ENCODE peak calls at places on chromosomes 1 and 21, in eight cellular contexts. E is endothelial cell of umbilical vein, X is heart left ventricle, J is tibial nerve, N is OCI-LY7, A is HCT116, U is IMR-90, D is Peyer's patch. L is an unnamed sample. For H3K36me3, the result is how much of the 10 kb centered on the place peaks cover.

GRCh38 chr1:158013840-158014520 is 20.5 kb downstream of the KIRREL1 start:
- DNase-seq in N (no peak), A (no peak), U (peak), J (no peak), E (no peak), D (no peak), X (no peak), L (no peak)

GRCh38 chr1:14672030-14672429 is 73.5 kb downstream of the KAZN start:
- DNase-seq in A (no peak), E (no peak), J (no peak), N (peak), U (no peak), X (no peak), D (no peak), L (no peak)

GRCh38 chr1:54835131-54835898 is 34.2 kb upstream of the TTC22 start:
- DNase-seq in A (no peak), E (no peak), N (no peak), U (no peak), J (no peak), D (no peak), X (no peak), L (no peak)

GRCh38 chr1:184558691-184559090 is 171.9 kb downstream of the C1orf21 start:
- DNase-seq in A (no peak), X (no peak), D (no peak), E (no peak), N (no peak), U (no peak), J (no peak), L (peak)

GRCh38 chr1:80392529-80392928 is 1386.0 kb upstream of the ADGRL4 start:
- DNase-seq in U (no peak), J (no peak), N (no peak), X (no peak), E (peak), D (no peak), A (no peak), L (peak)

GRCh38 chr1:161182214-161182613 is 4.9 kb upstream of the B4GALT3 start:
- DNase-seq in U (peak), J (no peak), A (no peak), D (peak), N (no peak), E (no peak), X (no peak), L (peak)

GRCh38 chr1:68917456-68917855 is 420.6 kb upstream of the DEPDC1 start:
- DNase-seq in X (no peak), U (no peak), N (no peak), D (no peak), E (no peak), J (no peak), A (no peak), L (no peak)

GRCh38 chr1:217135987-217136894 is 413.0 kb upstream of the ESRRG start:
- DNase-seq in D (no peak), U (no peak), N (no peak), E (no peak), X (no peak), J (no peak), A (no peak), L (no peak)

GRCh38 chr1:247392088-247392487 is 23.9 kb upstream of the NLRP3 start:
- DNase-seq in A (no peak), U (no peak), E (no peak), N (no peak), D (no peak), J (no peak), X (no peak), L (no peak)

GRCh38 chr21:35027558-35028450 is 21.3 kb downstream of the RUNX1 start:
- DNase-seq in E (no peak), N (peak), A (no peak), J (no peak), X (no peak), D (no peak), U (no peak), L (no peak)

GRCh38 chr1:177975588-177976495 is 6.0 kb upstream of the SEC16B start:
- DNase-seq in N (no peak), A (no peak), U (peak), D (no peak), J (no peak), E (no peak), X (no peak), L (peak)

GRCh38 chr1:231634302-231635013 is 7.9 kb downstream of the DISC1 start:
- DNase-seq in U (no peak), X (no peak), D (no peak), E (no peak), A (no peak), N (no peak), J (no peak), L (no peak)

GRCh38 chr1:183164350-183164749 is 21.7 kb upstream of the LAMC2 start:
- DNase-seq in N (no peak), U (peak), A (peak), D (no peak), X (no peak), E (peak), J (no peak), L (peak)

GRCh38 chr1:214967865-214968575 is 114.5 kb upstream of the KCNK2 start:
- DNase-seq in J (no peak), A (no peak), N (no peak), X (no peak), U (peak), E (no peak), D (no peak), L (no peak)

GRCh38 chr1:219296430-219296850 is 122.8 kb downstream of the LYPLAL1 start:
- DNase-seq in D (no peak), E (no peak), X (no peak), A (no peak), N (no peak), J (no peak), U (peak), L (no peak)

GRCh38 chr1:228350831-228351781 is 55.5 kb downstream of the TRIM11 start:
- DNase-seq in D (peak), E (no peak), X (peak), U (no peak), J (no peak), N (no peak), A (no peak), L (no peak)

GRCh38 chr21:37208056-37208705 is 59.0 kb downstream of the VPS26C start:
- DNase-seq in E (no peak), D (no peak), X (peak), N (no peak), A (no peak), J (peak), U (no peak), L (no peak)

GRCh38 chr1:201648066-201648910 is 109.4 kb downstream of the NAV1 start:
- DNase-seq in J (no peak), U (peak), X (peak), D (peak), E (peak), A (no peak), N (no peak), L (peak)

GRCh38 chr1:25068829-25069228 is 138.8 kb upstream of the RUNX3 start:
- DNase-seq in U (no peak), E (no peak), N (peak), X (no peak), A (no peak), J (no peak), D (no peak), L (no peak)

GRCh38 chr1:43444151-43444826 is 9.4 kb downstream of the HYI start:
- DNase-seq in N (no peak), D (no peak), E (no peak), X (no peak), J (no peak), A (no peak), U (no peak), L (no peak)

GRCh38 chr1:36776949-36777348 is 257.4 kb downstream of the GRIK3 start:
- DNase-seq in D (no peak), X (no peak), E (no peak), N (no peak), U (no peak), A (no peak), J (no peak), L (no peak)

GRCh38 chr1:182095946-182096345 is 34.4 kb upstream of the ZNF648 start:
- DNase-seq in D (no peak), U (no peak), X (no peak), J (no peak), E (no peak), A (no peak), N (no peak), L (peak)

GRCh38 chr1:155193275-155193990 is 14.3 kb downstream of the THBS3 start:
- DNase-seq in A (peak), X (peak), E (peak), U (peak), J (peak), D (peak), N (peak), L (peak)

GRCh38 chr1:84375965-84376910 is 22.0 kb upstream of the DNASE2B start:
- DNase-seq in J (no peak), N (no peak), E (no peak), A (no peak), X (no peak), D (no peak), U (peak), L (no peak)

GRCh38 chr1:217528271-217528670 is 102.6 kb downstream of the GPATCH2 start:
- DNase-seq in A (no peak), J (no peak), U (peak), X (no peak), D (no peak), N (no peak), E (no peak), L (peak)

GRCh38 chr1:41767534-41767933 is 151.2 kb downstream of the HIVEP3 start:
- DNase-seq in D (no peak), N (no peak), A (no peak), X (no peak), E (no peak), U (no peak), J (no peak), L (peak)

GRCh38 chr1:234608026-234608719 is 1.8 kb downstream of the IRF2BP2 start:
- DNase-seq in D (peak), E (peak), X (peak), N (peak), A (no peak), U (peak), J (peak), L (peak)

GRCh38 chr21:45045481-45045880 is 28.9 kb upstream of the ADARB1 start:
- DNase-seq in A (no peak), D (no peak), U (no peak), E (no peak), N (no peak), J (no peak), X (no peak), L (no peak)

GRCh38 chr1:38098101-38098847 is 51.7 kb upstream of the POU3F1 start:
- DNase-seq in U (no peak), D (no peak), J (no peak), A (no peak), X (no peak), N (no peak), E (no peak), L (no peak)

GRCh38 chr1:38093569-38094520 is 47.3 kb upstream of the POU3F1 start:
- DNase-seq in U (no peak), X (no peak), J (no peak), E (no peak), A (no peak), D (no peak), N (no peak), L (no peak)

GRCh38 chr1:38095337-38096030 is 48.9 kb upstream of the POU3F1 start:
- DNase-seq in D (no peak), A (no peak), J (no peak), U (no peak), E (no peak), X (no peak), N (no peak), L (no peak)

GRCh38 chr1:38094711-38095336 is 48.2 kb upstream of the POU3F1 start:
- DNase-seq in N (no peak), X (no peak), J (no peak), E (no peak), A (no peak), D (no peak), U (no peak), L (no peak)

DNA sequence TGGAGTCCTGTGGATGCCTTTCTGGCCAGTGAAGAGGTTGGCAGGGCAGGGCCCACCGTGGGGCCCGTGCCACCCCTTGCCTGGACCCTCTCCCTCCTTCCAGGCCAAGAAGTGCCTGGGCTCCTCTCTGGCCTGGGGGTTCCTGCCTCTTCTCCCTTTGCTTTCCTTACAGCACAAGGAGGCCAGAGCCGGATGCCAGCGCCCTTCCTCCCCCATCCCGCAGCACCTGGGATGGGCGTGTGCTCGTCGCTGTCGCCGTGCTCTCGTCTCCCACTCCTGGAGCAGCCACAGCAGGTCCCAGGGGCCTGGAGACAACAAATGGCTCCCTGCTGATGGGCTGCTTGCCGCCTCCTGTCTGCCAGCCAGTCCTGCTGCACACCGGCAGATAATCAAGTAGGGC is 50.7 kb upstream of the POU3F1 start:
- DNase-seq in N (no peak), X (no peak), U (no peak), D (no peak), J (no peak), A (no peak), E (no peak), L (no peak)
- H3K36me3 ChIP-seq in N (under half), X (under half), U (under half), D (under half), J (under half), A (under half), E (under half), L (under half)

DNA sequence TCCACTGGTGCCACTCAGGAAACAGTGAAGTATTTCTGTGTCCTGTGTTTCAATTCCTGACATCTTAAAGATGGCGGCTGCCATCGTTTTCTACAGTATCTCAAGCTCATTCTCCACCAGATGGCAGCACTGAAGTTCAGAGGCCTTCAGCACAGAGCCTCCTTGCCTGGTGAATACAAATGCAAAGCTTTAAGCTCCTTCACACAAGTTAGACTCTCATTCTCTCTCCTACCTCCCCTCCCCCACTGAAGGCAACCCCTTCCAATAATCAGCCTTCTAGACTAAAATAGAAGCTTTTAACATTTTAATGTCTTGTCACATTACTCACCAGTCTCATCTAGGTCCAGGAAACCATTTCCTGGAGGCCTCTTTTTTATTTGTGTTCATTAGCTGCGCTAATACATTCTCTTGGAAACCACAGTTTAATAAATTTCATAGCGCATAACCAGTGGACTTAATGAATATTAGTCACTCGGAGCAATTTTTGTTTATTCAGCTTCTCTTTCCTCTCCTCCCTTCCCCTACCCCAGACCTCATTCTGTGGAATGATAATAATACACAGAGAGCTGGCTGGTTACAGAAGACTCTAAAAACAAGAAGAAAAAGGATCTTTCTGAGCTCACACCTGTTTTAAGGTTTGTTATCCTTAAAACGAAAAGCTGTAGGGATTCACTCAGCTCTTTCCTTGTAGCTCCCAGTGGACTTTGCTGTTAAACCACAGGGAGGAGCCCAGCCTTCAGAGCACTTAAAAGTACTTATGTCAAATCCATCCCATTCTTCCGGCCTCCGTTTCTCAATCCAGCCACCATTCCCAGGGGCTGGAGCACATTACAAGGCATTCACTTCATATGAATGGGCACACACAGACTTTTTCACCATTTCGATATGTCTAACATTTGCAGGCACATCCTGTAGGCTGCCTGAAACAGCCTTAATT is 384.9 kb downstream of the HLX start:
- DNase-seq in A (peak), N (peak), E (peak), X (no peak), J (peak), U (peak), D (no peak), L (peak)
- TF ChIP-seq CTCF in A (peak), N (peak), E (peak), X (peak), J (peak), U (peak), D (peak), L (peak)

GRCh38 chr1:119791377-119791776 is 19.9 kb downstream of the REG4 start:
- DNase-seq in N (no peak), A (no peak), J (no peak), E (no peak), D (no peak), X (no peak), U (no peak), L (peak)
- H3K36me3 ChIP-seq in N (under half), A (under half), J (under half), E (under half), D (under half), X (under half), U (under half), L (under half)

DNA sequence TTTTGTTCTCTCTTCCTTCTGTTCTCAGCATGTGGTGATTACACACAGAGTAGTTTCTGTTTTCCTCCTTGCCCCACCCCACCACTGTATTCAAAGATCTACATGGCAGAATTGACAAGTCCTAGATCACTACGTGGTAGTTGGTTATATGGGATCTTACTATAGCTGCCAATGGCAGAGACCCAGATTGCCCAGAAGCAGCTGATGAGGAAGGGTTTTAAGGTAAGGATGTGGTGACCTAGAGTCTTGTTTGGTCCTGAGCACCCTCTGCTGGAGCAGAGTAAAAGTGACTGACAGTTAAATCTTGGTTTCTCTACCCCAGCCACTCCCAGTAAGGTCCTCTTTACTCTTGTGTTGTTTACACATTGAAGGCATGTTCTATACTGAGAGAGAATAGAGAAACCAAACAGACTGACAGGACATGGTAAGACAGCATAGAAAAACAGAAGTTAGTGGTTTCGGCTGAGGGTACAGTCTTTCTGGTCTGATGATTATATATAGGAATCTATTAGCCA is 22.8 kb upstream of the STRIP1 start:
- DNase-seq in N (peak), A (peak), X (no peak), E (peak), D (no peak), J (no peak), U (peak), L (peak)
- TF ChIP-seq CTCF in N (peak), A (peak), X (no peak), E (peak), D (peak), J (peak), U (peak), L (peak)